ENCODE peak calls at places on chromosomes 13 and 19, in five cellular contexts. Q, H, R, J and L are unnamed samples.

GRCh38 chr13:93771229-93771628 is 544.6 kb downstream of the GPC6 start:
- DNase-seq in J (no peak), H (no peak), R (no peak), Q (no peak), L (no peak)

GRCh38 chr13:105774739-105775460 is 760.6 kb downstream of the EFNB2 start:
- DNase-seq in J (no peak), H (no peak), Q (peak; percentile 27), R (no peak), L (no peak)

GRCh38 chr19:6076675-6077463 is 33.4 kb downstream of the RFX2 start:
- DNase-seq in H (no peak), R (peak; percentile 64), J (no peak), Q (peak; percentile 71), L (peak; percentile 84)

GRCh38 chr19:56637976-56638555 is 4.9 kb upstream of the SMIM17 start:
- DNase-seq in R (peak; percentile 68), H (peak; percentile 87), J (no peak), Q (peak; percentile 53), L (no peak)

GRCh38 chr19:40358773-40359172 is 10.3 kb downstream of the PLD3 start:
- DNase-seq in H (no peak), R (no peak), Q (no peak), J (no peak), L (no peak)

GRCh38 chr13:29704648-29705047 is 109.2 kb upstream of the SLC7A1 start:
- DNase-seq in R (no peak), H (no peak), J (no peak), Q (no peak), L (no peak)

GRCh38 chr19:677201-677600 is 1.0 kb downstream of the FSTL3 start:
- DNase-seq in J (no peak), Q (no peak), R (peak; percentile 59), H (peak; percentile 64), L (no peak)

GRCh38 chr13:56528040-56528760 is 612.5 kb upstream of the PRR20A start:
- DNase-seq in H (no peak), Q (no peak), R (no peak), J (no peak), L (no peak)

GRCh38 chr13:110062077-110062776 is 244.7 kb downstream of the COL4A1 start:
- DNase-seq in R (no peak), Q (no peak), J (no peak), H (no peak), L (no peak)

GRCh38 chr13:72043361-72043760 is 176.4 kb upstream of the DACH1 start:
- DNase-seq in R (no peak), H (no peak), J (no peak), Q (no peak), L (no peak)

GRCh38 chr19:10811391-10812111 is 24.5 kb downstream of the TMED1 start:
- DNase-seq in R (no peak), H (no peak), Q (no peak), J (no peak), L (no peak)

GRCh38 chr13:55464222-55464621 is 1676.5 kb upstream of the PRR20A start:
- DNase-seq in H (no peak), Q (no peak), R (no peak), J (no peak), L (no peak)

GRCh38 chr13:38667526-38668094 is 19.3 kb upstream of the FREM2 start:
- DNase-seq in H (no peak), J (no peak), Q (no peak), R (no peak), L (no peak)

GRCh38 chr19:5907216-5907615 is 2.5 kb downstream of the VMAC start:
- DNase-seq in J (no peak), H (peak; percentile 46), Q (no peak), R (no peak), L (no peak)

GRCh38 chr13:32415019-32415418 is 12.9 kb downstream of the N4BP2L1 start:
- DNase-seq in R (no peak), J (no peak), Q (no peak), H (peak; percentile 32), L (no peak)

GRCh38 chr19:1162404-1163282 is 11.4 kb downstream of the SBNO2 start:
- DNase-seq in Q (no peak), R (no peak), H (no peak), J (no peak), L (peak; percentile 74)

GRCh38 chr19:38425810-38426466 is at the start of gene RASGRP4:
- DNase-seq in H (no peak), J (no peak), Q (no peak), R (no peak), L (no peak)

GRCh38 chr13:32838985-32839384 is 177.2 kb upstream of the KL start:
- DNase-seq in H (no peak), R (no peak), J (no peak), Q (no peak), L (no peak)

GRCh38 chr19:46393456-46394397 is 19.6 kb downstream of the CCDC8 start:
- DNase-seq in H (no peak), R (no peak), Q (no peak), J (no peak), L (peak; percentile 60)

GRCh38 chr13:113736258-113736731 is 22.7 kb upstream of the TMEM255B start:
- DNase-seq in H (no peak), R (no peak), Q (no peak), J (no peak), L (no peak)

GRCh38 chr13:104008571-104009435 is 942.6 kb upstream of the SLC10A2 start:
- DNase-seq in H (peak; percentile 90), R (no peak), J (no peak), Q (peak; percentile 83), L (no peak)

GRCh38 chr19:49638360-49638759 is 1.6 kb downstream of the RRAS start:
- DNase-seq in Q (no peak), H (no peak), J (no peak), R (no peak), L (no peak)

GRCh38 chr13:79385694-79386093 is 20.4 kb downstream of the RBM26 start:
- DNase-seq in R (no peak), Q (no peak), H (peak; percentile 51), J (no peak), L (no peak)

GRCh38 chr13:48344264-48344663 is 40.7 kb downstream of the RB1 start:
- DNase-seq in R (no peak), J (no peak), H (no peak), Q (no peak), L (no peak)

GRCh38 chr19:2627319-2627829 is 75.1 kb downstream of the GNG7 start:
- DNase-seq in J (no peak), H (peak; percentile 97), R (peak; percentile 71), Q (peak; percentile 97), L (no peak)